ENCODE peak calls at places on chromosomes 12 and 14, in seven cellular contexts. S, M, Z, Q, U, H and G are unnamed samples.

GRCh38 chr12:68157295-68157871 is 2.2 kb downstream of the IFNG start:
- DNase-seq in M (no peak), Z (no peak), U (no peak), H (no peak), Q (no peak), S (no peak), G (no peak)

GRCh38 chr12:100268835-100269564 is 2.0 kb downstream of the SCYL2 start:
- DNase-seq in Q (no peak), H (no peak), U (no peak), Z (no peak), M (no peak), S (no peak), G (no peak)

GRCh38 chr12:25187781-25188180 is 7.2 kb downstream of the DNAI7 start:
- DNase-seq in M (no peak), Z (no peak), H (no peak), S (no peak), U (no peak), Q (no peak), G (no peak)

GRCh38 chr12:7339675-7340074 is 35.8 kb downstream of the ACSM4 start:
- DNase-seq in Z (no peak), Q (no peak), H (no peak), S (no peak), M (no peak), U (no peak), G (no peak)

GRCh38 chr14:91878274-91878673 is 10.9 kb upstream of the TC2N start:
- DNase-seq in S (no peak), H (no peak), U (no peak), Q (no peak), M (no peak), Z (no peak), G (no peak)

GRCh38 chr12:3257411-3257810 is 180.2 kb downstream of the TSPAN9 start:
- DNase-seq in M (no peak), Q (no peak), H (no peak), Z (no peak), U (no peak), S (no peak), G (no peak)

GRCh38 chr14:70708717-70709570 is 67.2 kb downstream of the TTC9 start:
- DNase-seq in S (no peak), H (no peak), Z (peak), U (no peak), Q (no peak), M (no peak), G (no peak)

GRCh38 chr12:117472983-117473382 is 111.6 kb upstream of the NOS1 start:
- DNase-seq in H (no peak), S (no peak), Z (peak), U (no peak), Q (no peak), M (no peak), G (no peak)

GRCh38 chr14:56333361-56334279 is 215.4 kb downstream of the PELI2 start:
- DNase-seq in Z (no peak), M (no peak), Q (no peak), H (no peak), U (no peak), S (no peak), G (no peak)

GRCh38 chr12:104485651-104486341 is 29.0 kb downstream of the CHST11 start:
- DNase-seq in H (no peak), S (no peak), M (peak), U (no peak), Q (no peak), Z (no peak), G (no peak)

GRCh38 chr14:87049886-87050820 is 942.8 kb downstream of the GALC start:
- DNase-seq in H (no peak), S (no peak), U (no peak), Q (no peak), Z (peak), M (no peak), G (no peak)

GRCh38 chr14:92549853-92550244 is 36.3 kb downstream of the RIN3 start:
- DNase-seq in U (peak), Q (no peak), M (no peak), H (no peak), S (peak), Z (no peak), G (peak)

GRCh38 chr12:131857908-131858850 is 30.0 kb downstream of the MMP17 start:
- DNase-seq in M (no peak), Q (no peak), H (no peak), S (no peak), Z (no peak), U (no peak), G (no peak)

GRCh38 chr12:10170199-10170598 is 1.7 kb downstream of the OLR1 start:
- DNase-seq in Z (no peak), U (no peak), H (no peak), M (no peak), S (no peak), Q (no peak), G (no peak)

GRCh38 chr12:117528538-117528937 is 167.1 kb upstream of the NOS1 start:
- DNase-seq in M (no peak), Q (no peak), H (no peak), S (no peak), Z (no peak), U (no peak), G (no peak)

GRCh38 chr12:94561943-94562411 is 88.4 kb downstream of the TMCC3 start:
- DNase-seq in Q (peak), Z (no peak), H (peak), S (no peak), U (no peak), M (peak), G (no peak)

GRCh38 chr12:118398878-118399277 is 22.5 kb downstream of the SUDS3 start:
- DNase-seq in S (no peak), M (no peak), H (no peak), Z (no peak), Q (no peak), U (no peak), G (no peak)

GRCh38 chr12:42332301-42332894 is 6.4 kb downstream of the PPHLN1 start:
- DNase-seq in Z (no peak), U (no peak), H (no peak), Q (no peak), S (peak), M (no peak), G (no peak)

GRCh38 chr14:61034416-61035100 is 53.5 kb downstream of the SLC38A6 start:
- DNase-seq in H (no peak), Z (no peak), Q (no peak), S (no peak), U (no peak), M (peak), G (no peak)

GRCh38 chr12:88416155-88416554 is 164.1 kb downstream of the KITLG start:
- DNase-seq in U (no peak), Z (no peak), Q (no peak), M (no peak), H (no peak), S (no peak), G (no peak)

GRCh38 chr12:30783946-30784345 is 29.2 kb upstream of the CAPRIN2 start:
- DNase-seq in Z (no peak), U (no peak), Q (no peak), H (no peak), S (no peak), M (no peak), G (no peak)

GRCh38 chr14:64292197-64292596 is 2.0 kb downstream of the ESR2 start:
- DNase-seq in Z (no peak), U (no peak), M (no peak), Q (no peak), H (no peak), S (no peak), G (no peak)

GRCh38 chr14:64294672-64295413 is 672 bp upstream of the ESR2 start:
- DNase-seq in Z (peak), Q (peak), U (peak), H (peak), S (peak), M (peak), G (peak)

GRCh38 chr14:64293976-64294671 is at the start of gene ESR2:
- DNase-seq in U (no peak), Q (peak), Z (peak), H (peak), S (peak), M (peak), G (no peak)

GRCh38 chr14:64289571-64289970 is 4.6 kb downstream of the ESR2 start:
- DNase-seq in M (no peak), H (no peak), Z (no peak), Q (no peak), U (no peak), S (no peak), G (no peak)
- TF ChIP-seq POLR2A in M (no peak), H (no peak), Z (no peak), Q (no peak), U (no peak), S (no peak), G (no peak)

GRCh38 chr12:113134521-113134951 is 1.0 kb downstream of the RASAL1 start:
- DNase-seq in Q (no peak), H (no peak), S (no peak), Z (no peak), M (no peak), U (no peak), G (no peak)

GRCh38 chr12:113133036-113133435 is 2.5 kb downstream of the RASAL1 start:
- DNase-seq in S (no peak), Z (no peak), Q (no peak), H (no peak), M (no peak), U (no peak), G (no peak)

GRCh38 chr12:113136990-113137511 is 1.5 kb upstream of the RASAL1 start:
- DNase-seq in S (no peak), U (no peak), M (no peak), Q (peak), Z (no peak), H (peak), G (no peak)

GRCh38 chr12:113136128-113136989 is 798 bp upstream of the RASAL1 start:
- DNase-seq in H (peak), M (peak), S (no peak), Z (no peak), U (no peak), Q (peak), G (no peak)

DNA sequence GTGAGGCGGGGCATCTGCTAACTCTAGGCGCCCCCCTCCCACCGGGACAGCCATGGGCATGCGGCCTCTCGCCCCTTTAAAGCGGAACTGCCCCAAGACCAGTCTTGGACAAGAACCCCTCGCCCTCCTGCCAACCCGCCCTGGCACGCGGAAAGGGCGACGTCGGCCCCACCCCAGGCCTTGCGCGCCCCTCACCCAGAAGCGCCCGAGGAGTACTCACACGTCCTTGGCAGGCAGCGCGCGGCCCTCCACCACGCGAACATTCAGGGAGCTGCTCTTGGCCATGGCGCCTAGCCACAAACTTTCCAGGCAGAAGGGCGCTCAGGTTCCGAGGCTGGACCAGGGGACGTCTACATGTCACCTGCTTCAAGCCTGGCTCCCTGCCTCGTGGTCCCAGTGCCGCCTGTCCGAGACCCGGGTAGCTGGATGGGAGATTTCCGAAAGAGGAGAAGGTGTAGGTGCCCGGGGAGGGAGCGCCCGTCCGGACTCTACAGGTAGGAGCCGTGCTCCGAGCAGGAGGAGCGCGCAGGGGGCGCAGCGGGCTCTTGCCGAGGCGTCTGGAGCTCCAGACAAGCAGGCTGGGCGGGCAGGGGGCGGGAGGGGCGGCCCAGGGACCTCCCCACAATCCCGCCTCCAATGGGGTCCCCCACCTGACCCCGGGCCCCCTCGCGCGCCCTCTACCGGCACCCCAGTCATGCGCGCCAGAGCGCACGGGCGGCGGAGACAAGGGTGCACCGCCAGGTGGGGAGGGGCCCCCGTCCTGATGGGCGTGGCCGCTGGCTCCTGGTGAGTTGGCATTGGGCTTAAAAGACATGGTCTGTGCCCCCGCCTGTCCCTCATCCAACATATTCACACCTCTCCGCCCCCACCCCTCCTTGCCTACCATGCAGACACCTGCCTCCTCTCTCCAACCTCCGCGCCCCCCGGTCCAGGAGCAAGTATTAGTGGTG is at the start of gene RASAL1:
- DNase-seq in Z (peak), Q (peak), U (no peak), M (peak), S (no peak), H (peak), G (no peak)
- TF ChIP-seq POLR2A in Z (peak), Q (no peak), U (no peak), M (no peak), S (no peak), H (no peak), G (no peak)

GRCh38 chr12:62785941-62786559 is 148.9 kb downstream of the PPM1H start:
- DNase-seq in U (peak), S (peak), M (no peak), Z (no peak), H (no peak), Q (no peak), G (no peak)
- TF ChIP-seq POLR2A in U (no peak), S (no peak), M (no peak), Z (no peak), H (no peak), Q (no peak), G (no peak)

DNA sequence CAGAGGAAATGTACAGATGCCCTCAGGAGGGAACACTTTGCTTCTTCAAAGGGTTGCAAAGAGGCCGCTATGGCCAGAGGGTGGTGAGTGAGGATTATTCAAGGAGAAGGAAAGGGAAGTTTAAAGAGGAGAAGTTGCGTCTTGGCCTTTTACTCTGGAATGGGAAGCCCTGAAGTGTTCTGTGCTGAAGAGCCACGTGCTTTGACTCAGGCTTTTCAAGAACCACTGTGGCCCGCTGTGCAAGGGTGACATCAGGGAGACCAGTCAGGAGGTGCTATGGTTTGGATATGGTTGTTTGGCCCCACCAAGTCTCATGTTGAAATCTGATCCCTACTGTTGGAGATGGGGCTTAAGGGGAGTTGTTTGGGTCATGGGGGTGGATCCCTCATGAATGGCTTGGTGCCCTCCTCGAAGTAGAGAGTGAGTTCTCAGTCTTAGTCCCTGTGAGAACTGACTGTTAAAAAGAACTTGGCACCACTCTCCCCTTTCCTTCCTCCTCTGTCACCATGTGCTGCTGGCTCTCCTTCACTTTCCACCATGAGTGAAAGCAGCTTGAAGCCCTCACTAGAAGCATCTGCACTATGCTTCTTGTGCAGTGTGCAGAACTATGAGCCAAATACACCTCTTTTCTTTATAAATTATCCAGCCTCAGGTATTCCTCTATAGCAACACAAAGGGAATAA is 66.1 kb upstream of the DUSP6 start:
- DNase-seq in S (no peak), U (peak), M (no peak), H (no peak), Q (no peak), Z (no peak), G (no peak)
- TF ChIP-seq POLR2A in S (no peak), U (no peak), M (no peak), H (no peak), Q (no peak), Z (no peak), G (no peak)

GRCh38 chr14:100192672-100193416 is 33.4 kb upstream of the DEGS2 start:
- DNase-seq in S (peak), M (peak), Z (peak), U (peak), H (peak), Q (peak), G (peak)
- TF ChIP-seq POLR2A in S (peak), M (no peak), Z (peak), U (peak), H (no peak), Q (peak), G (peak)